ENCODE peak calls at places on chromosomes 3 and 15, in five cellular contexts. One of them, this sample, is unnamed.
A peak's percentile ranks its signal among the peaks of the same experiment; 100 is the strongest.

GRCh38 chr3:66386011-66386924 is 114.6 kb downstream of the LRIG1 start:
- DNase-seq in esophagus muscularis mucosa: no peak
- DNase-seq in mucosa of descending colon: peak; percentile 1
- DNase-seq in psoas muscle: no peak
- DNase-seq in endothelial cell of umbilical vein: no peak
- DNase-seq in this sample: no peak

GRCh38 chr15:95864467-95864886 is 466.0 kb upstream of the NR2F2 start:
- DNase-seq in psoas muscle: no peak
- DNase-seq in mucosa of descending colon: peak; percentile 10
- DNase-seq in endothelial cell of umbilical vein: no peak
- DNase-seq in esophagus muscularis mucosa: no peak
- DNase-seq in this sample: no peak

GRCh38 chr15:45372032-45372995 is 6.0 kb downstream of the GATM start:
- DNase-seq in endothelial cell of umbilical vein: no peak
- DNase-seq in psoas muscle: no peak
- DNase-seq in esophagus muscularis mucosa: no peak
- DNase-seq in mucosa of descending colon: peak; percentile 43
- DNase-seq in this sample: no peak

GRCh38 chr15:48823237-48823636 is 12.4 kb upstream of the CEP152 start:
- DNase-seq in psoas muscle: no peak
- DNase-seq in mucosa of descending colon: no peak
- DNase-seq in endothelial cell of umbilical vein: no peak
- DNase-seq in esophagus muscularis mucosa: no peak
- DNase-seq in this sample: no peak

GRCh38 chr3:140167600-140168281 is 232.8 kb downstream of the CLSTN2 start:
- DNase-seq in psoas muscle: no peak
- DNase-seq in esophagus muscularis mucosa: no peak
- DNase-seq in mucosa of descending colon: no peak
- DNase-seq in endothelial cell of umbilical vein: no peak
- DNase-seq in this sample: no peak

GRCh38 chr3:141482250-141482937 is 4.4 kb upstream of the RASA2 start:
- DNase-seq in endothelial cell of umbilical vein: peak; percentile 79
- DNase-seq in esophagus muscularis mucosa: no peak
- DNase-seq in mucosa of descending colon: no peak
- DNase-seq in psoas muscle: no peak
- DNase-seq in this sample: no peak

GRCh38 chr15:36428102-36428845 is 151.2 kb upstream of the CDIN1 start:
- DNase-seq in mucosa of descending colon: no peak
- DNase-seq in psoas muscle: no peak
- DNase-seq in endothelial cell of umbilical vein: peak; percentile 91
- DNase-seq in esophagus muscularis mucosa: no peak
- DNase-seq in this sample: no peak

GRCh38 chr15:51104512-51104911 is 9.8 kb upstream of the TNFAIP8L3 start:
- DNase-seq in mucosa of descending colon: peak; percentile 42
- DNase-seq in endothelial cell of umbilical vein: no peak
- DNase-seq in psoas muscle: peak; percentile 64
- DNase-seq in esophagus muscularis mucosa: no peak
- DNase-seq in this sample: peak; percentile 45

GRCh38 chr3:15325228-15325627 is 7.2 kb downstream of the SH3BP5 start:
- DNase-seq in psoas muscle: no peak
- DNase-seq in esophagus muscularis mucosa: no peak
- DNase-seq in mucosa of descending colon: no peak
- DNase-seq in endothelial cell of umbilical vein: peak; percentile 37
- DNase-seq in this sample: no peak

GRCh38 chr3:17157713-17158112 is 273.0 kb downstream of the PLCL2 start:
- DNase-seq in endothelial cell of umbilical vein: no peak
- DNase-seq in psoas muscle: peak; percentile 49
- DNase-seq in mucosa of descending colon: no peak
- DNase-seq in esophagus muscularis mucosa: no peak
- DNase-seq in this sample: no peak

GRCh38 chr3:191982481-191982880 is 521.5 kb downstream of the PYDC2 start:
- DNase-seq in mucosa of descending colon: no peak
- DNase-seq in esophagus muscularis mucosa: no peak
- DNase-seq in psoas muscle: no peak
- DNase-seq in endothelial cell of umbilical vein: no peak
- DNase-seq in this sample: no peak

GRCh38 chr3:111073186-111073585 is 1.6 kb downstream of the NECTIN3 start:
- DNase-seq in endothelial cell of umbilical vein: peak; percentile 32
- DNase-seq in mucosa of descending colon: no peak
- DNase-seq in esophagus muscularis mucosa: no peak
- DNase-seq in psoas muscle: no peak
- DNase-seq in this sample: no peak

GRCh38 chr3:98556164-98557130 is 24.7 kb downstream of the GPR15 start:
- DNase-seq in endothelial cell of umbilical vein: no peak
- DNase-seq in mucosa of descending colon: no peak
- DNase-seq in esophagus muscularis mucosa: no peak
- DNase-seq in psoas muscle: no peak
- DNase-seq in this sample: no peak

GRCh38 chr3:55500555-55501340 is 13.6 kb upstream of the WNT5A start:
- DNase-seq in endothelial cell of umbilical vein: no peak
- DNase-seq in psoas muscle: no peak
- DNase-seq in esophagus muscularis mucosa: no peak
- DNase-seq in mucosa of descending colon: no peak
- DNase-seq in this sample: no peak

GRCh38 chr3:15217841-15218267 is 11.8 kb downstream of the CAPN7 start:
- DNase-seq in esophagus muscularis mucosa: no peak
- DNase-seq in psoas muscle: no peak
- DNase-seq in mucosa of descending colon: no peak
- DNase-seq in endothelial cell of umbilical vein: no peak
- DNase-seq in this sample: no peak

GRCh38 chr3:177314897-177315296 is 117.6 kb upstream of the TBL1XR1 start:
- DNase-seq in mucosa of descending colon: no peak
- DNase-seq in esophagus muscularis mucosa: no peak
- DNase-seq in psoas muscle: no peak
- DNase-seq in endothelial cell of umbilical vein: no peak
- DNase-seq in this sample: no peak

GRCh38 chr15:61831505-61831921 is 228.7 kb downstream of the VPS13C start:
- DNase-seq in endothelial cell of umbilical vein: no peak
- DNase-seq in psoas muscle: no peak
- DNase-seq in esophagus muscularis mucosa: peak; percentile 88
- DNase-seq in mucosa of descending colon: no peak
- DNase-seq in this sample: no peak

GRCh38 chr3:85576091-85576690 is 617.4 kb downstream of the CADM2 start:
- DNase-seq in endothelial cell of umbilical vein: peak; percentile 61
- DNase-seq in mucosa of descending colon: peak; percentile 55
- DNase-seq in psoas muscle: peak; percentile 54
- DNase-seq in esophagus muscularis mucosa: no peak
- DNase-seq in this sample: no peak

GRCh38 chr3:13134879-13135206 is 61.6 kb upstream of the IQSEC1 start:
- DNase-seq in mucosa of descending colon: no peak
- DNase-seq in psoas muscle: no peak
- DNase-seq in endothelial cell of umbilical vein: no peak
- DNase-seq in esophagus muscularis mucosa: no peak
- DNase-seq in this sample: no peak

GRCh38 chr3:184604956-184605290 is 43.3 kb downstream of the EPHB3 start:
- DNase-seq in psoas muscle: peak; percentile 30
- DNase-seq in mucosa of descending colon: no peak
- DNase-seq in endothelial cell of umbilical vein: no peak
- DNase-seq in esophagus muscularis mucosa: no peak
- DNase-seq in this sample: no peak

GRCh38 chr3:14119651-14120050 is 5.0 kb downstream of the CHCHD4 start:
- DNase-seq in mucosa of descending colon: no peak
- DNase-seq in esophagus muscularis mucosa: no peak
- DNase-seq in endothelial cell of umbilical vein: no peak
- DNase-seq in psoas muscle: no peak
- DNase-seq in this sample: no peak

GRCh38 chr3:115397433-115397832 is 225.9 kb upstream of the GAP43 start:
- DNase-seq in psoas muscle: no peak
- DNase-seq in esophagus muscularis mucosa: no peak
- DNase-seq in mucosa of descending colon: no peak
- DNase-seq in endothelial cell of umbilical vein: peak; percentile 39
- DNase-seq in this sample: no peak

GRCh38 chr3:6468589-6468988 is 392.3 kb upstream of the GRM7 start:
- DNase-seq in esophagus muscularis mucosa: no peak
- DNase-seq in psoas muscle: no peak
- DNase-seq in mucosa of descending colon: no peak
- DNase-seq in endothelial cell of umbilical vein: no peak
- DNase-seq in this sample: no peak

GRCh38 chr3:99562138-99562537 is 76.3 kb upstream of the COL8A1 start:
- DNase-seq in esophagus muscularis mucosa: no peak
- DNase-seq in psoas muscle: no peak
- DNase-seq in endothelial cell of umbilical vein: peak; percentile 49
- DNase-seq in mucosa of descending colon: peak; percentile 6
- DNase-seq in this sample: no peak

DNA sequence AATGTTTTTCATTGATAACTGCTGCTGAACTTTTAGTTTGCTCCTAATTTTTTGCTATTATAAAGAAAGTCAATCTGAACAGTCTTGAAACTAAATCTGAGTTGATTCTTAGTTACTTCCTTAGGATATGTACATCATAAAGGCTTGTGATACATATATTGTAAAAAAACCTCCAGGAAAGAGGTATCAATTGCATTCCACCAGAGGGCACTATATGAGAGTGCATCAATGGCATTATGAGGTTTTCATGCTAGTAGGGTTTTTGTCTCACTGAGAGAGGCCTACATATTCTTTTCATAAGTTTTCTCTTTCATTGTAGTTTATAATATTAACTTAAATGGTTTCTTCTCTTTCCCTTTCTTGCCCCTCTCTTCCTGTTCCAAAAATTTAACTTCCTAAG is 46.9 kb downstream of the PIK3R4 start:
- DNase-seq in esophagus muscularis mucosa: no peak
- DNase-seq in mucosa of descending colon: peak; percentile 32
- DNase-seq in endothelial cell of umbilical vein: peak; percentile 33
- DNase-seq in psoas muscle: no peak
- DNase-seq in this sample: no peak
- TF ChIP-seq CTCF in esophagus muscularis mucosa: no peak
- TF ChIP-seq CTCF in mucosa of descending colon: no peak
- TF ChIP-seq CTCF in endothelial cell of umbilical vein: no peak
- TF ChIP-seq CTCF in psoas muscle: peak; percentile 29
- TF ChIP-seq CTCF in this sample: peak; percentile 46

DNA sequence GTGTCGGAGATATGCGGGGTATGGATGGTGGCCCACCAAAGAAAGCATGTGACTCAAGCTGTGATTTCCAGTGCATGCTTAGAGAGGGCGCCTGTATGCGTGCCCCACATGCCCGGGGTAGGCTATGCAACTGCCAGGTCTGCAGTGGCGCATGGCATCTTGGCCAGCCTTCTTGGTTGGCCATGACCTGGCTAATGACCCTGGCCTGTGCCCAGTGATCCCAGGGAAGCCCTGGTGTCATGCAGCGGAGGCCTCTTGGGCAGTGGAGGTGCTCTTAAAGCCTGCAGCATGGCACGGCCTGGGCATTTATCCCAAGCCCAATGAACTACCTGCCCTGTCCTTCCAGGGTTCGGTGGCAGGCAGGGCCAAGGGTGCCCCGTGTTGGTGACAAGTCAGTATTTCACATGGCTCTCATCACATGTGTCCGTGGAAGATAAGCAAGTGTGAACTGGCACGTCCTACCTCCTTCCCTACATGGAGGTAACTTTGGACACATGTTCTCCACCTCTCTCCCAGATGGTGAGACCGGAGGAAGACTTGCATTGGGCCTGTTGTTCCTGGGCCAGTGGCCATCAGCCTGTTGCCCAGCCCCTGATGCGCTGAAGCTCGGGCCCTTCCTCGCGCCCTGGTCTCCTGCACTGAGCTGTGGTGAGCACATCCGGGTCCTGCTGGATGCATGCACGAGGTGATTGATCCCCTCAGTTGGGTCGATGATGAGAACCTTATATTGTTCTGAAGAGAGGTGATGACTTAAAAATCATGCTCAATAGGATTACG is 192.0 kb downstream of the UBE3A start:
- DNase-seq in endothelial cell of umbilical vein: no peak
- DNase-seq in esophagus muscularis mucosa: peak; percentile 77
- DNase-seq in mucosa of descending colon: no peak
- DNase-seq in psoas muscle: peak; percentile 33
- DNase-seq in this sample: no peak
- H3K9me3 ChIP-seq in endothelial cell of umbilical vein: peaks cover 15% of the 10 kb centered on the region
- H3K9me3 ChIP-seq in esophagus muscularis mucosa: no peaks in the 10 kb centered on the region
- H3K9me3 ChIP-seq in mucosa of descending colon: peaks cover 92% of the 10 kb centered on the region
- H3K9me3 ChIP-seq in psoas muscle: no peaks in the 10 kb centered on the region
- H3K9me3 ChIP-seq in this sample: peaks cover 55% of the 10 kb centered on the region

DNA sequence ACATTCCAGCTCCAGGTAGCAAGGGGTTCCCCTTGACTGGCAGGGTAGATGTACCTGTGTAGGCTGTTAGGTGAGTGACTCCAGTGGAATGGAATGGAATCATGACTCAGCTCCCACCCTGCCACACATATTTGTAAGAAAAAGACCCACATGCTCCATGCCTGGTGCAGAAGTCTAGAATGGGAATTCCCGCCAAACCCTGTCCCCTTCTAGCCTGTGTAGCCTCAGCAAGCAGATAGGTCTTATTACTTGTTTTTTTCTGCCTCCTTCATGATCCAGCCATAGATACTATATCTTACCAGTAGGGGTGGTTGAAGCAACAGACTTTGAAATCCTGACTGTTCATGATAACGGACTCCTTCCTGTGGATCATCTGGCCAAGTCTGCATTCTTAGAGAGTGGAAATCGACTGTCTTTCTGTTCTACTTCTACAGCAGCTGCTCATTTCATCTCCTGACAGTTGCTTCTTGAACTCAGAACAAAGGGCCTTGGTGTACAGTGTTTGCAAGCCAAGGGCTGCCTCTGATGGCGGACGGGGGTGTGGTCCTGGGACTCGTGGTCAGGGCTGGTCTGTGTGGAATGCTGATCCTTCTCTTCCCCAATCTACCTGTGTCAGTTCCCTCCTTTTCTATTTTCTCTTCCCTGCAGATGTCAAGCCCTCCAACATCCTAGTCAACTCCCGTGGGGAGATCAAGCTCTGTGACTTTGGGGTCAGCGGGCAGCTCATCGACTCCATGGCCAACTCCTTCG is 16.3 kb downstream of the SNAPC5 start:
- DNase-seq in esophagus muscularis mucosa: no peak
- DNase-seq in psoas muscle: no peak
- DNase-seq in mucosa of descending colon: no peak
- DNase-seq in endothelial cell of umbilical vein: no peak
- DNase-seq in this sample: no peak
- TF ChIP-seq CTCF in esophagus muscularis mucosa: no peak
- TF ChIP-seq CTCF in psoas muscle: no peak
- TF ChIP-seq CTCF in mucosa of descending colon: no peak
- TF ChIP-seq CTCF in endothelial cell of umbilical vein: no peak
- TF ChIP-seq CTCF in this sample: no peak

DNA sequence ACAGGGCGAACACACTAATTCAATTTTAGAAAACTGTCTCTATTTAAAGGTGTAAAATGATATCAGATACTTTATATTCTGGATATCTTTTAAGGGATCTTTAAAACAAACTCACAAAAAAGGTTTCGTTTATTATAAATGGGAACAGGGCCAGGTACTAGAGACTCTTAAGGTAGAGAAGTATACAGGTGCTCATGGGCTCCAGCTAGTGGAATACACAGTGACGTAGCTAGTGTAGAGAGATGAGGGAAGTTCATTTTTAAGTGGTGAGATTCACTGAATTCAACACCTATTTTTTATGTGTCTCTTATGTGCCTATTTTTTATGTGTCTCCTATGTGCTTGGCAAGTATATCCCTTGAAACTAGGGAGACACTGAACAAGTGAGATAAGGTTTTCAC is 132.7 kb upstream of the FAM3D start:
- DNase-seq in psoas muscle: no peak
- DNase-seq in mucosa of descending colon: no peak
- DNase-seq in esophagus muscularis mucosa: no peak
- DNase-seq in endothelial cell of umbilical vein: no peak
- DNase-seq in this sample: no peak
- H3K9me3 ChIP-seq in psoas muscle: no peaks in the 10 kb centered on the region
- H3K9me3 ChIP-seq in mucosa of descending colon: no peaks in the 10 kb centered on the region
- H3K9me3 ChIP-seq in esophagus muscularis mucosa: no peaks in the 10 kb centered on the region
- H3K9me3 ChIP-seq in endothelial cell of umbilical vein: no peaks in the 10 kb centered on the region
- H3K9me3 ChIP-seq in this sample: no peaks in the 10 kb centered on the region